ENCODE peak calls at places on chromosomes 5 and 9, in four cellular contexts. G is stimulated activated CD4-positive, alpha-beta T cell treated with anti-CD3 and anti-CD28 coated beads, Interleukin-2, amount 100 ng/mL, for 48 hours; F is BJ; I is posterior vena cava. D is an unnamed sample.

GRCh38 chr5:122523776-122524175 is 211.7 kb downstream of the SNCAIP start:
- DNase-seq in G (no peak), F (no peak), I (no peak), D (no peak)

GRCh38 chr5:181042036-181042435 is 2.0 kb downstream of the BTNL9 start:
- DNase-seq in F (no peak), G (no peak), I (peak), D (no peak)

GRCh38 chr5:1800470-1801060 is 642 bp upstream of the NDUFS6 start:
- DNase-seq in G (no peak), I (peak), F (no peak), D (peak)

GRCh38 chr5:141957367-141957993 is 522 bp downstream of the PCDH12 start:
- DNase-seq in I (no peak), F (no peak), G (no peak), D (no peak)

GRCh38 chr5:111159845-111160244 is 64.3 kb upstream of the CAMK4 start:
- DNase-seq in F (no peak), G (no peak), I (no peak), D (no peak)

GRCh38 chr9:116566677-116567488 is 120.2 kb upstream of the TRIM32 start:
- DNase-seq in G (no peak), F (no peak), I (no peak), D (peak)

GRCh38 chr9:76887951-76888350 is 18.0 kb downstream of the PRUNE2 start:
- DNase-seq in G (no peak), I (no peak), F (no peak), D (peak)

GRCh38 chr9:91734371-91734981 is 215.6 kb downstream of the ROR2 start:
- DNase-seq in I (peak), G (peak), F (no peak), D (peak)

GRCh38 chr9:33988219-33988890 is 60.3 kb downstream of the UBAP2 start:
- DNase-seq in I (no peak), F (no peak), G (peak), D (no peak)

GRCh38 chr5:168291281-168291960 is at the start of gene WWC1:
- DNase-seq in G (peak), F (no peak), I (no peak), D (no peak)

GRCh38 chr5:139222346-139222745 is 24.2 kb upstream of the SIL1 start:
- DNase-seq in I (no peak), F (no peak), G (no peak), D (no peak)

GRCh38 chr9:130445268-130445983 is 665 bp downstream of the ASS1 start:
- DNase-seq in G (no peak), F (no peak), I (peak), D (peak)

GRCh38 chr9:133524679-133525228 is at the start of gene MYMK:
- DNase-seq in I (no peak), G (no peak), F (no peak), D (no peak)

GRCh38 chr9:18092138-18092537 is 381.8 kb upstream of the ADAMTSL1 start:
- DNase-seq in F (no peak), I (no peak), G (no peak), D (no peak)

GRCh38 chr9:90680534-90680933 is 37.9 kb upstream of the DIRAS2 start:
- DNase-seq in F (no peak), G (no peak), I (no peak), D (no peak)

GRCh38 chr5:134968055-134968454 is 348 bp downstream of the CATSPER3 start:
- DNase-seq in G (no peak), F (no peak), I (no peak), D (no peak)

GRCh38 chr9:132994410-132995120 is 16.1 kb downstream of the GFI1B start:
- DNase-seq in F (no peak), I (no peak), G (no peak), D (no peak)

GRCh38 chr9:14277202-14277601 is 36.7 kb downstream of the NFIB start:
- DNase-seq in F (no peak), G (no peak), I (no peak), D (peak)

GRCh38 chr5:79510638-79511037 is 3.3 kb downstream of the HOMER1 start:
- DNase-seq in G (no peak), I (no peak), F (no peak), D (no peak)

GRCh38 chr9:106956971-106957370 is 94.0 kb downstream of the ZNF462 start:
- DNase-seq in F (no peak), I (no peak), G (no peak), D (peak)

GRCh38 chr9:133238272-133238850 is 29.3 kb upstream of the OBP2B start:
- DNase-seq in I (peak), G (peak), F (no peak), D (peak)

GRCh38 chr5:135629164-135629563 is 50.4 kb upstream of the CXCL14 start:
- DNase-seq in I (no peak), F (no peak), G (no peak), D (no peak)

GRCh38 chr5:1315709-1316587 is 21.1 kb upstream of the TERT start:
- DNase-seq in F (no peak), I (peak), G (peak), D (peak)

GRCh38 chr5:172503925-172504730 is 49.8 kb upstream of the SH3PXD2B start:
- DNase-seq in I (peak), F (no peak), G (no peak), D (no peak)

GRCh38 chr5:140978260-140978659 is 12.0 kb downstream of the PCDHAC2 start:
- DNase-seq in I (no peak), F (no peak), G (no peak), D (no peak)

GRCh38 chr9:5630038-5630507 is 1.2 kb downstream of the RIC1 start:
- DNase-seq in I (no peak), F (no peak), G (no peak), D (peak)

GRCh38 chr9:95666785-95667155 is 150.0 kb upstream of the PTCH1 start:
- DNase-seq in G (no peak), I (no peak), F (no peak), D (no peak)

GRCh38 chr5:78895616-78896015 is 89.5 kb downstream of the ARSB start:
- DNase-seq in I (no peak), F (no peak), G (no peak), D (no peak)

GRCh38 chr5:171418982-171419662 is at the start of gene FGF18:
- DNase-seq in I (peak), F (no peak), G (no peak), D (peak)

GRCh38 chr9:42852133-42852532 is 668.7 kb downstream of the SPATA31A6 start:
- DNase-seq in G (no peak), F (no peak), I (no peak), D (peak)

GRCh38 chr5:124512236-124512635 is 234.2 kb downstream of the ZNF608 start:
- DNase-seq in F (no peak), I (peak), G (no peak), D (no peak)

GRCh38 chr9:112846528-112847488 is 43.9 kb downstream of the SLC46A2 start:
- DNase-seq in G (no peak), F (no peak), I (no peak), D (peak)

GRCh38 chr5:154995679-154996078 is 17.9 kb upstream of the KIF4B start:
- DNase-seq in G (no peak), I (no peak), F (no peak), D (no peak)

GRCh38 chr9:72873456-72873855 is 79.4 kb downstream of the ALDH1A1 start:
- DNase-seq in F (no peak), I (no peak), G (no peak), D (no peak)

GRCh38 chr5:169287529-169287928 is 13.4 kb downstream of the SLIT3 start:
- DNase-seq in G (no peak), F (no peak), I (no peak), D (no peak)

GRCh38 chr9:114606597-114607207 is 4.4 kb upstream of the TMEM268 start:
- DNase-seq in G (no peak), I (peak), F (no peak), D (peak)